ENCODE peak calls at places on chromosomes 13 and 19, in seven cellular contexts. One of them, this sample, is unnamed.

GRCh38 chr19:52120286-52120685 is 19.5 kb downstream of the ZNF616 start:
- DNase-seq in heart left ventricle: no peak
- DNase-seq in upper lobe of right lung: no peak
- DNase-seq in IMR-90: no peak
- DNase-seq in dorsolateral prefrontal cortex: no peak
- DNase-seq in thoracic aorta: no peak
- DNase-seq in aorta: no peak
- DNase-seq in this sample: no peak

GRCh38 chr13:18960637-18961227 is 220.9 kb downstream of the TUBA3C start:
- DNase-seq in thoracic aorta: no peak
- DNase-seq in heart left ventricle: no peak
- DNase-seq in dorsolateral prefrontal cortex: no peak
- DNase-seq in IMR-90: no peak
- DNase-seq in aorta: no peak
- DNase-seq in upper lobe of right lung: peak; percentile 52
- DNase-seq in this sample: no peak

GRCh38 chr13:104980571-104980970 is 1554.9 kb downstream of the EFNB2 start:
- DNase-seq in dorsolateral prefrontal cortex: no peak
- DNase-seq in IMR-90: no peak
- DNase-seq in aorta: no peak
- DNase-seq in thoracic aorta: no peak
- DNase-seq in heart left ventricle: no peak
- DNase-seq in upper lobe of right lung: no peak
- DNase-seq in this sample: no peak

GRCh38 chr13:100633461-100633860 is 41.1 kb downstream of the TMTC4 start:
- DNase-seq in upper lobe of right lung: no peak
- DNase-seq in IMR-90: peak; percentile 96
- DNase-seq in heart left ventricle: no peak
- DNase-seq in dorsolateral prefrontal cortex: no peak
- DNase-seq in aorta: no peak
- DNase-seq in thoracic aorta: no peak
- DNase-seq in this sample: no peak

GRCh38 chr13:79988573-79988972 is 352.4 kb downstream of the SPRY2 start:
- DNase-seq in IMR-90: peak; percentile 83
- DNase-seq in thoracic aorta: no peak
- DNase-seq in dorsolateral prefrontal cortex: no peak
- DNase-seq in upper lobe of right lung: no peak
- DNase-seq in heart left ventricle: no peak
- DNase-seq in aorta: no peak
- DNase-seq in this sample: no peak

GRCh38 chr13:50396001-50396400 is 380.8 kb downstream of the KCNRG start:
- DNase-seq in heart left ventricle: no peak
- DNase-seq in IMR-90: no peak
- DNase-seq in dorsolateral prefrontal cortex: no peak
- DNase-seq in upper lobe of right lung: no peak
- DNase-seq in aorta: no peak
- DNase-seq in thoracic aorta: no peak
- DNase-seq in this sample: no peak

GRCh38 chr13:26541678-26542553 is 15.6 kb upstream of the WASF3 start:
- DNase-seq in heart left ventricle: no peak
- DNase-seq in dorsolateral prefrontal cortex: no peak
- DNase-seq in IMR-90: no peak
- DNase-seq in upper lobe of right lung: no peak
- DNase-seq in thoracic aorta: no peak
- DNase-seq in aorta: no peak
- DNase-seq in this sample: no peak

GRCh38 chr13:58953638-58954037 is 1210.1 kb downstream of the DIAPH3 start:
- DNase-seq in IMR-90: no peak
- DNase-seq in aorta: no peak
- DNase-seq in heart left ventricle: no peak
- DNase-seq in thoracic aorta: no peak
- DNase-seq in dorsolateral prefrontal cortex: no peak
- DNase-seq in upper lobe of right lung: no peak
- DNase-seq in this sample: no peak

GRCh38 chr19:46355234-46355990 is 8.5 kb downstream of the PPP5C start:
- DNase-seq in dorsolateral prefrontal cortex: no peak
- DNase-seq in heart left ventricle: no peak
- DNase-seq in IMR-90: no peak
- DNase-seq in aorta: peak; percentile 73
- DNase-seq in thoracic aorta: no peak
- DNase-seq in upper lobe of right lung: no peak
- DNase-seq in this sample: peak; percentile 50

GRCh38 chr19:45076029-45076850 is at the start of gene ZNF296:
- DNase-seq in heart left ventricle: peak; percentile 80
- DNase-seq in aorta: peak; percentile 89
- DNase-seq in dorsolateral prefrontal cortex: peak; percentile 57
- DNase-seq in upper lobe of right lung: peak; percentile 93
- DNase-seq in IMR-90: no peak
- DNase-seq in thoracic aorta: no peak
- DNase-seq in this sample: peak; percentile 88

GRCh38 chr19:45078390-45079062 is 534 bp upstream of the GEMIN7 start:
- DNase-seq in heart left ventricle: no peak
- DNase-seq in upper lobe of right lung: no peak
- DNase-seq in thoracic aorta: no peak
- DNase-seq in IMR-90: no peak
- DNase-seq in dorsolateral prefrontal cortex: no peak
- DNase-seq in aorta: no peak
- DNase-seq in this sample: no peak

GRCh38 chr19:45076851-45077730 is 813 bp upstream of the ZNF296 start:
- DNase-seq in thoracic aorta: no peak
- DNase-seq in aorta: no peak
- DNase-seq in IMR-90: no peak
- DNase-seq in dorsolateral prefrontal cortex: no peak
- DNase-seq in upper lobe of right lung: no peak
- DNase-seq in heart left ventricle: no peak
- DNase-seq in this sample: no peak

GRCh38 chr19:45074744-45075143 is 1.5 kb downstream of the ZNF296 start:
- DNase-seq in thoracic aorta: no peak
- DNase-seq in heart left ventricle: no peak
- DNase-seq in IMR-90: no peak
- DNase-seq in upper lobe of right lung: no peak
- DNase-seq in dorsolateral prefrontal cortex: no peak
- DNase-seq in aorta: no peak
- DNase-seq in this sample: peak; percentile 18

DNA sequence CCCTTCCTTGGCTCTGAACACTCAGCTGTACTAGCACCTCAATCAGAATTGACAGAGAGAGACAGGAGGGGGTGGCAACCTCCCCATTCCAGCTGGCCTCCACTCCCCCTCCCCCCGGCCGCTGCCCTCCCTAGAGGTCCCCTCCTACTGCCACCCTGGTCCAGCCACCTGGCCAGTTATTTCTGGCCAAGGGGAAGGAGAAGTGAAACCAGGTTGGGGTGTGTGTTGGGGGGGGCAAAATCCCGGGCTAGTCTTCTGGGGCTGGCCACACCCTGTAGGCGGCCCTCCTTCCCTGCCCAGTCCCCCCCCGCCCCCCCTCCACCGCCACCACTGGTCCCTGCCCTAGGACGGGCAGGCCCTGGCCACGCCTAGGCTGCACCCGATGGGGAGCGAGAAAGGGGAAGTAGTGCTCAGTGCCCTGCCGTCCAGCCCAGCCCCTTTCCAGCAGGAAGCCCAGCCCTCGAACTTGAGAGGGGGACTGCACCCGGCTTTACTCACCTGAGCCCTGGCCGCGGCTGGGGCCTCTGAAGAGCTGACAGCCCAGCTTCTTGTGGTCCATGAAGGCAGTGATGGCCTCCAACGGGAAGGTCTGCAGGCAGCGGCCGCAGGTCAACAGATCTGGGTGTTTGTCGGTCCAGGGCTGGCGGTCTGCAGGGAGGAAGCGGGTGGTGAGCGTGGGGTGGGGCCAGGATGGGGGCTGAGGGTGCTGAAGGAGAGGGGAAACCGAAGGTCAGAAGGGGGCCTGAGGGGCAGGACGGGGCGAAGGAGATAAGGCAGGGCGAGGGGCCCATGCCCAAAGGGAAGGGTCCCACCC is 856 bp downstream of the ZNF296 start:
- DNase-seq in dorsolateral prefrontal cortex: peak; percentile 55
- DNase-seq in heart left ventricle: peak; percentile 84
- DNase-seq in upper lobe of right lung: peak; percentile 96
- DNase-seq in IMR-90: no peak
- DNase-seq in thoracic aorta: no peak
- DNase-seq in aorta: peak; percentile 85
- DNase-seq in this sample: peak; percentile 90
- H3K4me3 ChIP-seq in dorsolateral prefrontal cortex: peak overlapping the region; percentile 58
- H3K4me3 ChIP-seq in heart left ventricle: peak overlapping the region; percentile 47
- H3K4me3 ChIP-seq in upper lobe of right lung: peak overlapping the region; percentile 61
- H3K4me3 ChIP-seq in IMR-90: no peak overlapping the region
- H3K4me3 ChIP-seq in thoracic aorta: peak overlapping the region; percentile 71
- H3K4me3 ChIP-seq in aorta: no peak overlapping the region
- H3K4me3 ChIP-seq in this sample: peak overlapping the region; percentile 23

GRCh38 chr19:28377077-28377476 is 835.9 kb downstream of the UQCRFS1 start:
- DNase-seq in aorta: no peak
- DNase-seq in upper lobe of right lung: no peak
- DNase-seq in thoracic aorta: no peak
- DNase-seq in heart left ventricle: no peak
- DNase-seq in IMR-90: no peak
- DNase-seq in dorsolateral prefrontal cortex: no peak
- DNase-seq in this sample: no peak
- H3K27ac ChIP-seq in aorta: no peak overlapping the region
- H3K27ac ChIP-seq in upper lobe of right lung: no peak overlapping the region
- H3K27ac ChIP-seq in thoracic aorta: no peak overlapping the region
- H3K27ac ChIP-seq in heart left ventricle: no peak overlapping the region
- H3K27ac ChIP-seq in IMR-90: no peak overlapping the region
- H3K27ac ChIP-seq in dorsolateral prefrontal cortex: no peak overlapping the region
- H3K27ac ChIP-seq in this sample: no peak overlapping the region

GRCh38 chr19:29943615-29944014 is 1.6 kb downstream of the URI1 start:
- DNase-seq in upper lobe of right lung: no peak
- DNase-seq in dorsolateral prefrontal cortex: no peak
- DNase-seq in heart left ventricle: no peak
- DNase-seq in IMR-90: no peak
- DNase-seq in thoracic aorta: no peak
- DNase-seq in aorta: no peak
- DNase-seq in this sample: no peak

GRCh38 chr19:29944415-29945012 is 2.5 kb downstream of the URI1 start:
- DNase-seq in heart left ventricle: no peak
- DNase-seq in thoracic aorta: no peak
- DNase-seq in upper lobe of right lung: no peak
- DNase-seq in dorsolateral prefrontal cortex: no peak
- DNase-seq in aorta: no peak
- DNase-seq in IMR-90: no peak
- DNase-seq in this sample: no peak

GRCh38 chr19:29945433-29945832 is 3.4 kb downstream of the URI1 start:
- DNase-seq in thoracic aorta: no peak
- DNase-seq in IMR-90: peak; percentile 24
- DNase-seq in upper lobe of right lung: no peak
- DNase-seq in heart left ventricle: no peak
- DNase-seq in dorsolateral prefrontal cortex: no peak
- DNase-seq in aorta: no peak
- DNase-seq in this sample: no peak

GRCh38 chr19:29946645-29947044 is 4.6 kb downstream of the URI1 start:
- DNase-seq in aorta: no peak
- DNase-seq in dorsolateral prefrontal cortex: no peak
- DNase-seq in IMR-90: no peak
- DNase-seq in heart left ventricle: no peak
- DNase-seq in upper lobe of right lung: no peak
- DNase-seq in thoracic aorta: no peak
- DNase-seq in this sample: no peak

GRCh38 chr19:29945017-29945416 is 3.0 kb downstream of the URI1 start:
- DNase-seq in IMR-90: no peak
- DNase-seq in aorta: no peak
- DNase-seq in heart left ventricle: no peak
- DNase-seq in thoracic aorta: no peak
- DNase-seq in dorsolateral prefrontal cortex: no peak
- DNase-seq in upper lobe of right lung: no peak
- DNase-seq in this sample: no peak
- H3K4me3 ChIP-seq in IMR-90: no peak overlapping the region
- H3K4me3 ChIP-seq in aorta: no peak overlapping the region
- H3K4me3 ChIP-seq in heart left ventricle: no peak overlapping the region
- H3K4me3 ChIP-seq in thoracic aorta: no peak overlapping the region
- H3K4me3 ChIP-seq in dorsolateral prefrontal cortex: no peak overlapping the region
- H3K4me3 ChIP-seq in upper lobe of right lung: no peak overlapping the region
- H3K4me3 ChIP-seq in this sample: no peak overlapping the region

DNA sequence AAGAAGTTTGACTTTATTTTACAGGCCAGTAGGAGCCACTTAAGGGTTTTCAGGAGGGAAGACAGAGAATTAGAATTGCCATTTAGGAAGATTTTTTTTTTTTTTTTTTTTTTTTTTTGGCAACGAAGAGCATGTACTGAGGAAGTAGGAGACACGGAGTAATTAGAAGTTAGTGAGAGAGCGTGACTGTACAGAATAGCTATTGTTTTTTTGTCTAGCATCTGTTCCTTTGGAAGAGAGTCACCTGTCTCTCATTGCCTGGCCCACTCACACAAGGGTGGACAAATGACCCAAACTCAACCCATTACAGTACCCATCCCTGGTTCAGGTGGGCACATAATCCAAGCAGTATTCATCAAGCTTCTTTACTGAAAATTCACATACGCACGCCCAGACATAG is 166.7 kb downstream of the LACC1 start:
- DNase-seq in heart left ventricle: no peak
- DNase-seq in IMR-90: no peak
- DNase-seq in thoracic aorta: no peak
- DNase-seq in dorsolateral prefrontal cortex: no peak
- DNase-seq in upper lobe of right lung: no peak
- DNase-seq in aorta: no peak
- DNase-seq in this sample: no peak
- H3K27ac ChIP-seq in heart left ventricle: no peak overlapping the region
- H3K27ac ChIP-seq in IMR-90: no peak overlapping the region
- H3K27ac ChIP-seq in thoracic aorta: no peak overlapping the region
- H3K27ac ChIP-seq in dorsolateral prefrontal cortex: no peak overlapping the region
- H3K27ac ChIP-seq in upper lobe of right lung: no peak overlapping the region
- H3K27ac ChIP-seq in aorta: no peak overlapping the region
- H3K27ac ChIP-seq in this sample: no peak overlapping the region